ENCODE peak calls at places on chromosomes 3 and 15, in four cellular contexts. V, J, O and X are unnamed samples.

GRCh38 chr15:85164841-85165466 is 183.3 kb downstream of the PDE8A start:
- DNase-seq in V (no peak), J (no peak), O (no peak), X (no peak)

GRCh38 chr3:56917740-56918568 is 116.2 kb upstream of the ARHGEF3 start:
- DNase-seq in V (no peak), J (peak), O (no peak), X (no peak)

GRCh38 chr3:175743733-175744400 is 884.7 kb downstream of the NAALADL2 start:
- DNase-seq in V (no peak), J (no peak), O (no peak), X (no peak)

GRCh38 chr3:1971780-1972179 is 126.9 kb upstream of the CNTN4 start:
- DNase-seq in V (no peak), J (no peak), O (no peak), X (no peak)

GRCh38 chr15:21261396-21261964 is 178.8 kb downstream of the POTEB3 start:
- DNase-seq in V (no peak), J (no peak), O (no peak), X (no peak)

GRCh38 chr15:66498501-66499386 is 1.2 kb upstream of the SNAPC5 start:
- DNase-seq in V (no peak), J (no peak), O (peak), X (no peak)

GRCh38 chr3:61832375-61833229 is 271.2 kb downstream of the PTPRG start:
- DNase-seq in V (no peak), J (no peak), O (no peak), X (no peak)

GRCh38 chr3:24161841-24162240 is 216.8 kb downstream of the NR1D2 start:
- DNase-seq in V (no peak), J (no peak), O (no peak), X (no peak)

GRCh38 chr15:63986751-63987341 is 59.4 kb downstream of the DAPK2 start:
- DNase-seq in V (no peak), J (peak), O (no peak), X (no peak)

GRCh38 chr3:105118905-105119304 is 247.8 kb upstream of the ALCAM start:
- DNase-seq in V (no peak), J (no peak), O (no peak), X (no peak)

GRCh38 chr3:87436781-87437543 is 160.6 kb upstream of the POU1F1 start:
- DNase-seq in V (no peak), J (no peak), O (no peak), X (no peak)

DNA sequence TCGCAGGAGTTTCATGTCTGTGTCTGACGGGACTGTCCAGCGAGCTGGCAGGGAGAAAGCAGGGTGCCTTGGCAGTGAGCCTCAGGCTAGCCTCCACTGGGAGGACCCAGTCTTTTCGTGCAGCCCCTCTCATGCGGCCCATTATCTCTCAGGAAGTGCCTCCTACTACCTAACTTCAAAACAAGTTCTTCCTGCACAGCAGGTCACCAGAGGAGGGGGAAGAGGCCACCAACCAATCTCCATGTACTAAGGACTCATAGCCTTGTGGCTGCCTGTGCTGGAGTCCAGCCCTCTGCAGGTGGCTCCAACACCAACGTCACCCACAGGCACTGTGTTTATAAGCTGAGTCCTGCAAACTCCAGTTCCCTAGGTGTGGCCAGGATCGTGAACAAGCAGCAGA is 4.8 kb downstream of the VIPR1 start:
- DNase-seq in V (peak), J (no peak), O (no peak), X (peak)
- TF ChIP-seq FOXK2 in V (no peak), J (no peak), O (no peak), X (no peak)

GRCh38 chr3:31968391-31968926 is 12.6 kb downstream of the OSBPL10 start:
- DNase-seq in V (no peak), J (no peak), O (no peak), X (no peak)
- TF ChIP-seq FOXK2 in V (no peak), J (no peak), O (no peak), X (no peak)

GRCh38 chr3:6994081-6994668 is 133.3 kb downstream of the GRM7 start:
- DNase-seq in V (no peak), J (no peak), O (no peak), X (no peak)
- TF ChIP-seq FOXK2 in V (no peak), J (no peak), O (no peak), X (no peak)

GRCh38 chr3:43787330-43787729 is 96.6 kb downstream of the ABHD5 start:
- DNase-seq in V (no peak), J (no peak), O (no peak), X (no peak)
- TF ChIP-seq FOXK2 in V (no peak), J (no peak), O (no peak), X (no peak)

GRCh38 chr15:81909229-81910087 is 136.4 kb downstream of the MEX3B start:
- DNase-seq in V (no peak), J (no peak), O (no peak), X (no peak)
- TF ChIP-seq FOXK2 in V (no peak), J (no peak), O (no peak), X (no peak)

GRCh38 chr15:77118787-77119410 is 48.0 kb upstream of the TSPAN3 start:
- DNase-seq in V (peak), J (peak), O (peak), X (peak)
- TF ChIP-seq FOXK2 in V (no peak), J (no peak), O (no peak), X (no peak)

DNA sequence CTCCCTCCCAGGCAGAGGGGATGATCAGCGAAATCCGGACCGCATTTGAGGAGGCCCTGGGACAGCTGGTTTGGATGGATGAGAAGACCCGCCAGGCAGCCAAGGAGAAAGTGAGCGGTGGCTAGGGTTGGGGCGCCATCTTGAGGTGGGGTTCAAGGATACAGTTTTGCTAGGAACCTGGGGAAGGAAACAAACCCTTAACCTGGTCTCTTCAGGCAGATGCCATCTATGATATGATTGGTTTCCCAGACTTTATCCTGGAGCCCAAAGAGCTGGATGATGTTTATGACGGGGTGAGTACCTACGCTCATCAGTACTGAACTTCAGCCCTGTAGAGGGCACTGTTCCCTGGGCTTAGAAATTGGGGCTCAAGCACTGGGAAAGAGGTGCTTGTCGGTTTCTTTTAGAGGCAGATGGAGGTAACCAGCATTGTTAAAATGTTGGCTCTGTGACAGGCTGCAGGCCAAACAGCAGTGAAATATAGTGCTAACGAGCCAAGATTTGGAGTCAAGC is 9.6 kb upstream of the PSMD2 start:
- DNase-seq in V (peak), J (no peak), O (no peak), X (peak)
- TF ChIP-seq FOXK2 in V (no peak), J (no peak), O (no peak), X (no peak)

DNA sequence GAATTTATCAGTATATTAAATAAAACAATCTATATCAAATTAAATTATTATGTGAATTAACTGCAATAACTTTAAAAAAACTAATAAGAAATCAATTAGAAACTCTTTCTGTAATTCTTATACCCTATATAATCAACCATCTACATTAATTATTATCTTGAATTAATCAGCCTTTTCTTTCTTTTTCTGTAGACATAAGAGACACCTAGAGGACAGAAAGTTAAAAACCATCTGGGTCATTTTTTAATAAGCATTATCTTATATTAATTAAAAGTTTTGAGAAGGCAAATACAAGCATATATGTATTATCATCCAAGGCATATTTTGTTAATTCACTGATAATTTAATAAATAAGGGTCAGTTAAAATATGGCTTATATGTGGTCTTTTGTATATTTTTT is 24.2 kb upstream of the SLC25A26 start:
- DNase-seq in V (no peak), J (no peak), O (no peak), X (no peak)
- TF ChIP-seq FOXK2 in V (no peak), J (no peak), O (no peak), X (no peak)

GRCh38 chr3:13345284-13345683 is 74.8 kb downstream of the NUP210 start:
- DNase-seq in V (no peak), J (no peak), O (no peak), X (no peak)

GRCh38 chr3:13346481-13347389 is 73.4 kb downstream of the NUP210 start:
- DNase-seq in V (no peak), J (no peak), O (no peak), X (no peak)

GRCh38 chr3:13347390-13347966 is 72.6 kb downstream of the NUP210 start:
- DNase-seq in V (no peak), J (no peak), O (no peak), X (no peak)

GRCh38 chr3:13344663-13345062 is 75.5 kb downstream of the NUP210 start:
- DNase-seq in V (no peak), J (no peak), O (no peak), X (no peak)

DNA sequence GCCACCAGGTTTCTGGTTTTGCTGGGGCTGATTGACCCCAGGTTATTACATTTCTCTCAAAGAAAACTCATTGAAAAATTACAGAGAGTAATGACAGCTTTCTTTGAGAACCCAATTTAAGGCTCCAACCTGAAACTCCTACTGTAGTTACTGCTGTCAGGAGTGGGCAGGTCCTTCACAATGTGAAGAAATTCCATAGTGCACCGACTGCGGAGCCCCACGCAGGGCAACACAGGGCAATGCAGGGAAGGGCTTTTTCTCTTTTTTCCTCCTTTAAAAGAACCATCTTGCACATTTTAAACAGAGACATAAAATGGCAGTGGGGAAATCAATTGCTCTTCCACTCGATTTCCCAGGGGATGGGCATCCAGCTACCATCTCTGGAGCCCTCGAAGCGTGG is 74.3 kb downstream of the NUP210 start:
- DNase-seq in V (no peak), J (no peak), O (no peak), X (no peak)
- TF ChIP-seq FOXK2 in V (no peak), J (no peak), O (no peak), X (no peak)